ENCODE peak calls at places on chromosomes 16 and 17, in eight cellular contexts. H, C, Z, G, R, J, F and P are unnamed samples.

GRCh38 chr17:28384281-28385036 is 13.0 kb downstream of the SARM1 start:
- DNase-seq in H (no peak), C (no peak), Z (no peak), G (no peak), R (peak), J (no peak), F (no peak), P (peak)

GRCh38 chr17:33506889-33507650 is 214.0 kb upstream of the ASIC2 start:
- DNase-seq in H (peak), C (no peak), Z (peak), G (no peak), R (peak), J (no peak), F (peak), P (no peak)

GRCh38 chr17:8629371-8630226 is 926 bp downstream of the MYH10 start:
- DNase-seq in H (peak), C (peak), Z (peak), G (no peak), R (peak), J (no peak), F (peak), P (peak)

GRCh38 chr17:11384131-11384530 is 143.1 kb downstream of the SHISA6 start:
- DNase-seq in H (no peak), C (no peak), Z (no peak), G (no peak), R (no peak), J (no peak), F (no peak), P (no peak)

GRCh38 chr17:62627904-62628603 is 584 bp downstream of the MRC2 start:
- DNase-seq in H (peak), C (peak), Z (peak), G (no peak), R (no peak), J (no peak), F (peak), P (peak)

GRCh38 chr16:69324013-69324531 is 6.3 kb downstream of the PDF start:
- DNase-seq in H (no peak), C (no peak), Z (peak), G (no peak), R (peak), J (no peak), F (peak), P (no peak)

GRCh38 chr17:64020068-64020766 is at the start of gene ICAM2:
- DNase-seq in H (no peak), C (no peak), Z (no peak), G (peak), R (peak), J (no peak), F (peak), P (peak)

GRCh38 chr16:81478876-81479496 is 34.4 kb downstream of the CMIP start:
- DNase-seq in H (no peak), C (no peak), Z (no peak), G (no peak), R (peak), J (no peak), F (no peak), P (peak)

GRCh38 chr17:19384723-19385391 is 2.1 kb downstream of the MFAP4 start:
- DNase-seq in H (peak), C (no peak), Z (peak), G (no peak), R (peak), J (no peak), F (peak), P (no peak)

GRCh38 chr17:39863918-39864746 is at the start of gene IKZF3:
- DNase-seq in H (peak), C (peak), Z (peak), G (no peak), R (peak), J (no peak), F (peak), P (peak)

GRCh38 chr17:52106638-52107261 is 51.8 kb downstream of the CA10 start:
- DNase-seq in H (peak), C (peak), Z (peak), G (no peak), R (peak), J (peak), F (peak), P (no peak)

GRCh38 chr17:51083976-51084375 is 36.7 kb downstream of the SPAG9 start:
- DNase-seq in H (no peak), C (no peak), Z (no peak), G (no peak), R (no peak), J (no peak), F (no peak), P (no peak)

GRCh38 chr16:84500531-84500930 is 3.9 kb downstream of the MEAK7 start:
- DNase-seq in H (no peak), C (no peak), Z (no peak), G (no peak), R (no peak), J (no peak), F (peak), P (no peak)

GRCh38 chr16:84341533-84342295 is 26.6 kb upstream of the ATP2C2 start:
- DNase-seq in H (no peak), C (no peak), Z (no peak), G (no peak), R (no peak), J (no peak), F (no peak), P (no peak)

GRCh38 chr17:78525511-78526160 is 51.6 kb downstream of the DNAH17 start:
- DNase-seq in H (no peak), C (no peak), Z (no peak), G (no peak), R (no peak), J (no peak), F (no peak), P (no peak)

GRCh38 chr16:56625140-56625942 is at the start of gene MT1E:
- DNase-seq in H (peak), C (no peak), Z (peak), G (no peak), R (peak), J (no peak), F (peak), P (no peak)

GRCh38 chr17:78133971-78134898 is 3.7 kb downstream of the TMC8 start:
- DNase-seq in H (peak), C (peak), Z (peak), G (no peak), R (peak), J (no peak), F (no peak), P (peak)

GRCh38 chr16:8678068-8678927 is 3.9 kb downstream of the ABAT start:
- DNase-seq in H (peak), C (no peak), Z (no peak), G (no peak), R (no peak), J (no peak), F (no peak), P (no peak)

GRCh38 chr17:29562615-29563014 is 4.2 kb downstream of the ABHD15 start:
- DNase-seq in H (no peak), C (no peak), Z (no peak), G (no peak), R (no peak), J (no peak), F (no peak), P (no peak)

GRCh38 chr17:285751-286422 is 66.7 kb downstream of the RPH3AL start:
- DNase-seq in H (no peak), C (no peak), Z (no peak), G (no peak), R (no peak), J (no peak), F (peak), P (no peak)

GRCh38 chr16:53093162-53093744 is 38.5 kb downstream of the CHD9 start:
- DNase-seq in H (no peak), C (no peak), Z (no peak), G (no peak), R (no peak), J (no peak), F (no peak), P (no peak)

GRCh38 chr16:53089434-53090270 is 34.9 kb downstream of the CHD9 start:
- DNase-seq in H (peak), C (no peak), Z (no peak), G (no peak), R (no peak), J (peak), F (peak), P (no peak)

GRCh38 chr16:53090591-53091507 is 36.1 kb downstream of the CHD9 start:
- DNase-seq in H (peak), C (no peak), Z (peak), G (peak), R (peak), J (peak), F (peak), P (peak)

GRCh38 chr16:53091508-53092211 is 36.9 kb downstream of the CHD9 start:
- DNase-seq in H (peak), C (no peak), Z (peak), G (no peak), R (peak), J (peak), F (peak), P (peak)

DNA sequence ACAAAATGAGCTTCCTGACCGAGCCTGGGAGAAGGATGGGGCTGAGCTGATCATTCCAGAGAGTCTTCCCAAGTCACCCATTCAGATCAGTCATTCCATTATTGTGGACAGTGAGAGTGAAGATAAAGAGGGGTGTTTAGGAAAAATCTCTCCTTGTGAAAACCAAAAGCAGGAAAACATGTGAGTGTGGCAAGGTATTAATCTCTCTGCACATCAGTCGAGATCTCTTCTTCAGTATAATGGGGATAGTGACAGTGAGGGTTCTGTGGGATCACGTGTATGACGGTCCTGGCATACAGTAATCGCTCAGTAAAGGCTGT is 35.4 kb downstream of the CHD9 start:
- DNase-seq in H (no peak), C (no peak), Z (no peak), G (no peak), R (no peak), J (no peak), F (no peak), P (no peak)
- H3K4me3 ChIP-seq in H (no peak), C (no peak), Z (no peak), G (peak), R (no peak), J (peak), F (no peak), P (no peak)

GRCh38 chr17:81907219-81908145 is 3.7 kb downstream of the PCYT2 start:
- DNase-seq in H (no peak), C (no peak), Z (no peak), G (no peak), R (no peak), J (no peak), F (peak), P (no peak)
- TF ChIP-seq CTCF in H (no peak), C (no peak), Z (peak), G (no peak), R (no peak), J (no peak), F (no peak), P (no peak)

GRCh38 chr17:60153606-60154355 is 4.0 kb downstream of the CA4 start:
- DNase-seq in H (peak), C (no peak), Z (peak), G (no peak), R (no peak), J (no peak), F (no peak), P (no peak)
- H3K4me3 ChIP-seq in H (no peak), C (no peak), Z (no peak), G (no peak), R (no peak), J (no peak), F (no peak), P (no peak)

DNA sequence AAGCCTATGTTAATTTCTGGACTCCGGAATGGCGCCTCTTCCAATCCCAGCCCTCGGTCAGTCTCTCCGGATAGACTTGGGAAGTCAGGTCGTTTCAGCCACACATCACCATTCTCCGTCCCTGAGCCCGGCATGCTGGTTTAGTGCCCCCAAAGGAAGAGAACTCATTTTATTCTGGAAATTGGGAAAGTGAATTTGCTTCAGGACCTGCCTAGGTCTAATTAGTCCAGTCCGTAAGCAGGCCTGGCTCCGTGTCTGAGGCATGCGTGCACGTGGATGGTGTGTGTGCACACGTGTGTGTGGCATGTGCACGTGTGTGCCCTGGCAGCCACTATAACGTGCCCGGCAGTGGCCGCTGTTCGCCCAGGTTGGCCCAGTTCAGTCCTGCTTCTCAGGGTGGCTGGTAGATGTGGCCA is 77.4 kb downstream of the RPA1 start:
- DNase-seq in H (no peak), C (no peak), Z (no peak), G (no peak), R (no peak), J (no peak), F (no peak), P (no peak)
- TF ChIP-seq CTCF in H (no peak), C (no peak), Z (no peak), G (no peak), R (no peak), J (no peak), F (no peak), P (peak)

GRCh38 chr16:57742543-57742942 is 7.0 kb downstream of the KATNB1 start:
- DNase-seq in H (no peak), C (no peak), Z (no peak), G (no peak), R (no peak), J (no peak), F (no peak), P (no peak)

GRCh38 chr16:57744646-57744903 is 9.0 kb downstream of the KATNB1 start:
- DNase-seq in H (no peak), C (no peak), Z (no peak), G (no peak), R (no peak), J (no peak), F (no peak), P (no peak)

GRCh38 chr16:57743458-57743857 is 7.9 kb downstream of the KATNB1 start:
- DNase-seq in H (no peak), C (no peak), Z (no peak), G (no peak), R (no peak), J (no peak), F (no peak), P (no peak)

GRCh38 chr16:57745768-57746167 is 10.2 kb downstream of the KATNB1 start:
- DNase-seq in H (no peak), C (no peak), Z (no peak), G (no peak), R (no peak), J (no peak), F (no peak), P (no peak)

GRCh38 chr16:57743886-57744645 is 8.5 kb downstream of the KATNB1 start:
- DNase-seq in H (no peak), C (no peak), Z (no peak), G (no peak), R (no peak), J (no peak), F (no peak), P (no peak)
- H3K4me3 ChIP-seq in H (no peak), C (no peak), Z (no peak), G (no peak), R (no peak), J (no peak), F (no peak), P (no peak)

GRCh38 chr17:38697061-38697820 is 7.8 kb upstream of the MLLT6 start:
- DNase-seq in H (no peak), C (no peak), Z (no peak), G (no peak), R (no peak), J (no peak), F (no peak), P (no peak)

GRCh38 chr17:38691154-38691553 is 13.9 kb upstream of the MLLT6 start:
- DNase-seq in H (no peak), C (no peak), Z (no peak), G (no peak), R (no peak), J (no peak), F (no peak), P (no peak)

GRCh38 chr17:38693700-38694329 is 11.3 kb upstream of the MLLT6 start:
- DNase-seq in H (peak), C (no peak), Z (peak), G (no peak), R (peak), J (no peak), F (peak), P (no peak)
- TF ChIP-seq CTCF in H (peak), C (no peak), Z (no peak), G (no peak), R (no peak), J (no peak), F (peak), P (no peak)